ENCODE peak calls at places on chromosomes 13 and 19, in eight cellular contexts. D is kidney epithelial cell, Z is foreskin fibroblast, I is HFF-Myc, B is cardiac muscle cell, V is OCI-LY7, J is H1, T is HepG2. C is an unnamed sample.

GRCh38 chr19:41990615-41991014 is 3.4 kb downstream of the ATP1A3 start:
- DNase-seq in D (no peak), Z (no peak), I (no peak), B (no peak), V (no peak), J (no peak), T (no peak), C (no peak)

GRCh38 chr13:66887088-66887487 is 343.0 kb downstream of the PCDH9 start:
- DNase-seq in D (peak), Z (peak), I (no peak), B (peak), V (peak), J (no peak), T (no peak), C (peak)

GRCh38 chr19:41968751-41969150 is 9.6 kb upstream of the RABAC1 start:
- DNase-seq in D (no peak), Z (no peak), I (no peak), B (no peak), V (no peak), J (no peak), T (no peak), C (no peak)

GRCh38 chr13:59750860-59751259 is 412.9 kb downstream of the DIAPH3 start:
- DNase-seq in D (peak), Z (peak), I (peak), B (peak), V (no peak), J (peak), T (no peak), C (peak)

GRCh38 chr13:104823709-104824108 is 1711.8 kb downstream of the EFNB2 start:
- DNase-seq in D (peak), Z (no peak), I (no peak), B (no peak), V (no peak), J (no peak), T (no peak), C (no peak)

GRCh38 chr13:107208889-107209288 is 641.0 kb upstream of the ARGLU1 start:
- DNase-seq in D (no peak), Z (no peak), I (no peak), B (peak), V (no peak), J (no peak), T (no peak), C (no peak)

GRCh38 chr19:41547569-41547968 is 28.4 kb upstream of the CEACAM21 start:
- DNase-seq in D (no peak), Z (no peak), I (no peak), B (no peak), V (no peak), J (no peak), T (no peak), C (no peak)

GRCh38 chr19:1122972-1123363 is 19.2 kb downstream of the GPX4 start:
- DNase-seq in D (no peak), Z (peak), I (no peak), B (peak), V (peak), J (no peak), T (peak), C (peak)

GRCh38 chr13:44352202-44352601 is 21.4 kb upstream of the SERP2 start:
- DNase-seq in D (no peak), Z (no peak), I (no peak), B (no peak), V (no peak), J (no peak), T (no peak), C (no peak)

GRCh38 chr19:44782729-44783128 is 5.0 kb downstream of the CBLC start:
- DNase-seq in D (no peak), Z (no peak), I (no peak), B (no peak), V (no peak), J (no peak), T (no peak), C (no peak)

GRCh38 chr13:36193151-36193855 is 21.1 kb downstream of the SOHLH2 start:
- DNase-seq in D (peak), Z (peak), I (no peak), B (peak), V (no peak), J (no peak), T (no peak), C (peak)

GRCh38 chr19:39070888-39071287 is 13.3 kb upstream of the ACP7 start:
- DNase-seq in D (no peak), Z (peak), I (no peak), B (no peak), V (no peak), J (no peak), T (no peak), C (peak)

GRCh38 chr13:44694842-44695241 is 118.7 kb upstream of the TSC22D1 start:
- DNase-seq in D (no peak), Z (no peak), I (no peak), B (no peak), V (no peak), J (no peak), T (no peak), C (no peak)

GRCh38 chr13:98771838-98772611 is 19.6 kb upstream of the SLC15A1 start:
- DNase-seq in D (no peak), Z (no peak), I (no peak), B (no peak), V (no peak), J (no peak), T (no peak), C (no peak)

GRCh38 chr19:18109731-18110671 is 12.4 kb downstream of the MAST3 start:
- DNase-seq in D (no peak), Z (peak), I (no peak), B (no peak), V (no peak), J (no peak), T (peak), C (no peak)

GRCh38 chr19:38032951-38033350 is 125.9 kb downstream of the SIPA1L3 start:
- DNase-seq in D (no peak), Z (no peak), I (no peak), B (peak), V (no peak), J (no peak), T (no peak), C (peak)

GRCh38 chr19:45895519-45895972 is 6.9 kb downstream of the MYPOP start:
- DNase-seq in D (no peak), Z (no peak), I (no peak), B (no peak), V (no peak), J (no peak), T (peak), C (no peak)

GRCh38 chr13:106535552-106536243 is at the start of gene EFNB2:
- DNase-seq in D (peak), Z (peak), I (no peak), B (peak), V (peak), J (peak), T (peak), C (peak)

GRCh38 chr13:38430761-38431160 is 81.1 kb downstream of the UFM1 start:
- DNase-seq in D (no peak), Z (peak), I (no peak), B (no peak), V (no peak), J (no peak), T (no peak), C (no peak)

GRCh38 chr13:85363504-85363903 is 435.7 kb downstream of the SLITRK6 start:
- DNase-seq in D (no peak), Z (no peak), I (no peak), B (no peak), V (no peak), J (no peak), T (no peak), C (no peak)

GRCh38 chr19:2974342-2974932 is 2.9 kb upstream of the TLE6 start:
- DNase-seq in D (no peak), Z (peak), I (no peak), B (peak), V (no peak), J (no peak), T (no peak), C (no peak)

GRCh38 chr13:102974574-102975195 is 91.5 kb downstream of the SLC10A2 start:
- DNase-seq in D (no peak), Z (peak), I (no peak), B (no peak), V (no peak), J (no peak), T (no peak), C (no peak)

GRCh38 chr13:110156186-110157065 is 150.5 kb downstream of the COL4A1 start:
- DNase-seq in D (no peak), Z (peak), I (no peak), B (no peak), V (no peak), J (no peak), T (no peak), C (no peak)

GRCh38 chr13:23671367-23671766 is 101.2 kb downstream of the TNFRSF19 start:
- DNase-seq in D (no peak), Z (peak), I (no peak), B (no peak), V (no peak), J (no peak), T (no peak), C (peak)

GRCh38 chr13:22262328-22262920 is 591.6 kb downstream of the FGF9 start:
- DNase-seq in D (no peak), Z (no peak), I (no peak), B (no peak), V (no peak), J (no peak), T (no peak), C (no peak)

GRCh38 chr19:22545751-22546150 is 88.4 kb upstream of the ZNF492 start:
- DNase-seq in D (no peak), Z (peak), I (peak), B (peak), V (peak), J (no peak), T (peak), C (no peak)

GRCh38 chr19:54390942-54391577 is 24.2 kb upstream of the TTYH1 start:
- DNase-seq in D (peak), Z (peak), I (peak), B (peak), V (peak), J (no peak), T (peak), C (peak)

GRCh38 chr19:38193445-38193844 is 30.6 kb downstream of the DPF1 start:
- DNase-seq in D (no peak), Z (no peak), I (no peak), B (no peak), V (no peak), J (no peak), T (no peak), C (no peak)

GRCh38 chr19:50723735-50724521 is 764 bp downstream of the CLEC11A start:
- DNase-seq in D (no peak), Z (peak), I (no peak), B (no peak), V (no peak), J (no peak), T (no peak), C (no peak)

GRCh38 chr19:32945260-32945659 is 26.5 kb downstream of the CEP89 start:
- DNase-seq in D (no peak), Z (no peak), I (no peak), B (no peak), V (no peak), J (no peak), T (no peak), C (no peak)

GRCh38 chr13:106685142-106685541 is 117.2 kb upstream of the ARGLU1 start:
- DNase-seq in D (no peak), Z (no peak), I (no peak), B (no peak), V (no peak), J (no peak), T (no peak), C (no peak)

GRCh38 chr13:41608779-41609178 is 151.4 kb downstream of the RGCC start:
- DNase-seq in D (no peak), Z (peak), I (no peak), B (no peak), V (no peak), J (no peak), T (no peak), C (no peak)

GRCh38 chr19:16447015-16447384 is 24.8 kb downstream of the EPS15L1 start:
- DNase-seq in D (peak), Z (peak), I (no peak), B (peak), V (peak), J (no peak), T (peak), C (peak)

GRCh38 chr19:16449330-16449961 is 22.3 kb downstream of the EPS15L1 start:
- DNase-seq in D (no peak), Z (no peak), I (no peak), B (no peak), V (peak), J (no peak), T (no peak), C (no peak)

GRCh38 chr19:16444273-16444597 is 27.5 kb downstream of the EPS15L1 start:
- DNase-seq in D (no peak), Z (no peak), I (no peak), B (no peak), V (peak), J (no peak), T (no peak), C (no peak)

GRCh38 chr19:16445238-16446107 is 26.3 kb downstream of the EPS15L1 start:
- DNase-seq in D (no peak), Z (peak), I (no peak), B (no peak), V (peak), J (no peak), T (peak), C (peak)

GRCh38 chr19:16446108-16447014 is 25.4 kb downstream of the EPS15L1 start:
- DNase-seq in D (no peak), Z (no peak), I (no peak), B (no peak), V (peak), J (no peak), T (no peak), C (peak)
- H3K4me3 ChIP-seq in D (no peak), Z (peak), I (no peak), B (no peak), V (peak), J (no peak), T (no peak), C (no peak)

DNA sequence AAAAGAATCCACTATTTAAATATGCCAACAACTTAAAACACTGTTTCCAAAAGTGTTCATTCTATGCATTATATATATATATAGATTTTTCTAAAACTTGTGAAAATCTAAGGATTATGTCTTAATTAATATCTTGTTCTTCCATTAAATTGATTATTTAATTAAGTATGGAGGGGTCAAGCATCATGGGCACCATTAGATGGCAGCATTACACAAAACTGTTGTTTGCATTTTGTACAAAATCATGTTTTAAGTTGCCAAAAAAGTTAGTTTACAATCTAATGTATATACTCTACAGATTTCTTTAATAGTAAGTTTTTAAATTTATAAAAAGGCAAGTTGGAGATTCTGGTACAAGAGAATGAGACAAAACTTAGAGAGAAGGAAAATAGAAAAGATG is 213.2 kb upstream of the EDNRB start:
- DNase-seq in D (no peak), Z (no peak), I (no peak), B (peak), V (no peak), J (no peak), T (no peak), C (no peak)
- TF ChIP-seq CTCF in D (peak), Z (peak), I (peak), B (peak), V (peak), J (no peak), T (no peak), C (peak)

GRCh38 chr19:5293607-5294089 is 47.0 kb downstream of the PTPRS start:
- DNase-seq in D (no peak), Z (peak), I (peak), B (peak), V (no peak), J (no peak), T (no peak), C (peak)

GRCh38 chr19:5292843-5293606 is 47.6 kb downstream of the PTPRS start:
- DNase-seq in D (no peak), Z (peak), I (peak), B (peak), V (peak), J (peak), T (no peak), C (peak)

GRCh38 chr19:5290336-5291262 is 50.0 kb downstream of the PTPRS start:
- DNase-seq in D (no peak), Z (no peak), I (no peak), B (no peak), V (no peak), J (no peak), T (no peak), C (no peak)

GRCh38 chr19:5292453-5292842 is 48.2 kb downstream of the PTPRS start:
- DNase-seq in D (no peak), Z (peak), I (no peak), B (no peak), V (peak), J (no peak), T (no peak), C (no peak)

DNA sequence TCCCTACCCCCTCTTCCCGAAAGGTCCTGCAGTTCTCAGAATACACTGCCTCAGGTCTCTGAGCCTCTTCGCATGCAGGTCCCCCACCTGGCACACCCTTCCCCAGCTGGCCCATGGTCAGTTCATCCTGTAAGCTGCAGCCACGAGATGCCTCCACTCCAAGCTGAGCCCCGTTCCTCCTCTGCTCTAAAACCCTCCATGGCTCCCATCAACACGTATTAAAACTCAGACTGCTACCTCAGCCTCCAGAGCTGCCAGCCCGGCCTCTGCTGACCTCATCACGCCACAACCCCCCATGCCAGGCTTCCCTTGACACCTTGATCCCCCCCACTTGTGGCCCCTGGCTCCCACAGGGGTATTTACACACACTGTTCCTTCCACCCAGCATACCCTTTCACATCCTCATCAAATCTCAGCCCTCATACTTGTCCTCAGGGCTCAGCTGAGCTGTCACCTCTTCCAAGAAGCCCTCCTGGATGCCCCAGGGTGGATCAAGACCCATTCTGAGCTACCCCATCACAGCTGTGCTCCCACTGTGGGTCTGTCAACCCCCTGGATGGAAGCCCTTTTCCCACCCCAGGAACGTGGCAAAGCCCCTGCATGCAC is 48.9 kb downstream of the PTPRS start:
- DNase-seq in D (no peak), Z (no peak), I (no peak), B (no peak), V (no peak), J (no peak), T (no peak), C (no peak)
- H3K4me3 ChIP-seq in D (no peak), Z (peak), I (peak), B (peak), V (peak), J (no peak), T (peak), C (no peak)

GRCh38 chr19:48728882-48729645 is 9.5 kb upstream of the MAMSTR start:
- DNase-seq in D (no peak), Z (no peak), I (no peak), B (peak), V (no peak), J (no peak), T (no peak), C (no peak)
- TF ChIP-seq CTCF in D (no peak), Z (no peak), I (no peak), B (no peak), V (no peak), J (peak), T (no peak), C (no peak)

DNA sequence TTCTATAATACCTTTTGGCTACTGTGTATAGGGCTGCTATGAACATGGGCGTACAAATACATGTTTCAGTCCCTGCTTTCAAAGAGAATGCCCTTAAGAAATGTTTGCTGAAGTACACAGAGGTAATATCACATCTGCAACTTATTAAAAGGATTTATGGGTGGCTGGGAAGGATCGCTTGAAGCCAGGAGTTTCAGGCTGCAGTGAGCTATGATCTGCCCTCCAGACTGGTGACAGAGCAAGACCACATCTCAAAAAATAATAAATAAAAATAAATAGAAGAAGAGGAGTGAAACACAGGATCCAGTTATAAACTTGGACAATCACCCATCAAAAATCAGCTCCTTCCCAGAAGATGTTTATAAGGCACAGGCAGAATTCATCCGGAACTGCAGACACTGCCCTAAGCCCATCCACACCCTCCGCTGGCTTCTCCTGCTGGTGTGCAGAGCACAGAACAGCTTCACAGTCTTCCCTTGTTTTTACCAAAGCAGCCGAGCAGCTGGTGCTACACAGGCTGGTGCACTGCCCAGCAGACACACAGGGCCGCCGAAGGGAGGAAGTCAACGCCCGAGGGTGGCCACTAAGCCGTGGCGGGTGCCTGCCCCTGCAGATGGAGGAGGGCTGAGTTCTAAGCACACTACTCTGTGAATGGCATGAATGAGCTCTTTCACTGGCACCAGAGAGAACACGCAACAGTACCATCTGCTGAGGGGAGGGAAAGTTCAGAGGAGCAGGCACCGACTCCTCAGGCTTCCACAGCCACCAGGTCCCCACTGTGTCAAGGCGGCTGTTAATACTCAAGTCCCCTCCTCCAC is 44.0 kb downstream of the BRD4 start:
- DNase-seq in D (no peak), Z (peak), I (peak), B (no peak), V (peak), J (no peak), T (no peak), C (peak)
- H3K4me3 ChIP-seq in D (no peak), Z (no peak), I (no peak), B (no peak), V (peak), J (no peak), T (no peak), C (no peak)

DNA sequence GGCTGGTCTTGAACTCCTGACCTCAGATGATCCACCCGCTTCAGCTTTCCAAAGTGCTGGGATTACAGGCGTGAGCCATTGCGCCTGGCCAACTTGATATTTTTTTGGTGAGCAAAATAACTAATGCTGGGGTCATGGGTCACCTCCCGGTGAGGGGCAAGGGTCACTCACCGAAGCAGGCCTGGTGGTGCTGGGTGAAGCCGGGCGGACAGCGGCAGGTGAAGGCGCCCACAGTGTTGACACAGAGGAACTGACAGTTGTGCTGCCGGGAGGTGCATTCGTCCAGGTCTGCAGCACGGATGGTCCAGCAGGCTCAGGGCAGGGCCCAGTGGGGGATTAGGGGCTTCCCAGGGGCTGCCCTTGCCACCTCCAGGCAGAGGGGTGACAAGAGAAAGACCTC is 28.3 kb downstream of the CCL25 start:
- DNase-seq in D (no peak), Z (no peak), I (no peak), B (no peak), V (no peak), J (no peak), T (no peak), C (no peak)
- TF ChIP-seq CTCF in D (no peak), Z (no peak), I (no peak), B (no peak), V (no peak), J (no peak), T (no peak), C (no peak)

GRCh38 chr19:16587031-16588023 is 15.1 kb upstream of the SLC35E1 start:
- DNase-seq in D (no peak), Z (peak), I (no peak), B (no peak), V (peak), J (no peak), T (no peak), C (peak)
- H3K4me3 ChIP-seq in D (no peak), Z (no peak), I (no peak), B (no peak), V (peak), J (no peak), T (no peak), C (no peak)

C was measured in astrocyte of the spinal cord.